ENCODE peak calls at places on chromosomes 13 and 19, in seven cellular contexts. I, P, G, E, B, D and U are unnamed samples.

GRCh38 chr13:112776971-112777370 is 87.1 kb downstream of the ATP11A start:
- DNase-seq in I (no peak), P (peak; percentile 6), G (no peak), E (no peak), B (no peak), D (no peak), U (no peak)

GRCh38 chr13:24083722-24084421 is 76.6 kb upstream of the SPATA13 start:
- DNase-seq in I (no peak), P (no peak), G (no peak), E (no peak), B (no peak), D (no peak), U (no peak)

GRCh38 chr19:40603719-40604646 is 2.8 kb downstream of the LTBP4 start:
- DNase-seq in I (peak; percentile 99), P (peak; percentile 99), G (peak; percentile 98), E (peak; percentile 99), B (peak; percentile 99), D (peak; percentile 98), U (peak; percentile 100)

GRCh38 chr19:46085888-46086287 is 38.6 kb downstream of the IGFL3 start:
- DNase-seq in I (no peak), P (no peak), G (no peak), E (no peak), B (no peak), D (no peak), U (no peak)

GRCh38 chr13:97030705-97031452 is 36.6 kb upstream of the OXGR1 start:
- DNase-seq in I (no peak), P (no peak), G (no peak), E (no peak), B (no peak), D (peak; percentile 36), U (no peak)

GRCh38 chr13:83162493-83162892 is 719.8 kb downstream of the SLITRK1 start:
- DNase-seq in I (no peak), P (no peak), G (no peak), E (no peak), B (no peak), D (peak; percentile 44), U (no peak)

GRCh38 chr13:99129951-99130350 is 70.7 kb upstream of the UBAC2 start:
- DNase-seq in I (no peak), P (no peak), G (no peak), E (no peak), B (no peak), D (no peak), U (no peak)

GRCh38 chr13:26923824-26924605 is 163.4 kb upstream of the GPR12 start:
- DNase-seq in I (no peak), P (no peak), G (no peak), E (no peak), B (no peak), D (peak; percentile 44), U (no peak)

GRCh38 chr13:45731455-45731854 is 29.3 kb downstream of the CBY2 start:
- DNase-seq in I (no peak), P (no peak), G (no peak), E (no peak), B (no peak), D (no peak), U (no peak)

GRCh38 chr13:87131611-87132010 is 539.6 kb upstream of the SLITRK5 start:
- DNase-seq in I (no peak), P (no peak), G (no peak), E (no peak), B (no peak), D (no peak), U (no peak)

GRCh38 chr13:36131931-36132297 is 732 bp upstream of the DCLK1 start:
- DNase-seq in I (peak; percentile 87), P (peak; percentile 64), G (no peak), E (no peak), B (peak; percentile 81), D (no peak), U (peak; percentile 29)

GRCh38 chr19:38250821-38251563 is 5.2 kb downstream of the PPP1R14A start:
- DNase-seq in I (peak; percentile 93), P (peak; percentile 87), G (no peak), E (no peak), B (no peak), D (peak; percentile 13), U (peak; percentile 80)

GRCh38 chr13:94716016-94716415 is 3.7 kb upstream of the SOX21 start:
- DNase-seq in I (no peak), P (no peak), G (no peak), E (no peak), B (no peak), D (no peak), U (no peak)

GRCh38 chr19:54707932-54708331 is 16.3 kb upstream of the KIR3DL3 start:
- DNase-seq in I (no peak), P (no peak), G (peak; percentile 9), E (no peak), B (peak; percentile 22), D (no peak), U (no peak)
- H3K4me3 ChIP-seq in I (no peak overlapping the region), P (no peak overlapping the region), G (no peak overlapping the region), E (no peak overlapping the region), B (no peak overlapping the region), D (no peak overlapping the region), U (no peak overlapping the region)

GRCh38 chr13:21013682-21014038 is 47.7 kb downstream of the LATS2 start:
- DNase-seq in I (no peak), P (no peak), G (no peak), E (no peak), B (no peak), D (no peak), U (no peak)
- H3K4me1 ChIP-seq in I (peaks cover 3% of the 10 kb centered on the region), P (peaks cover 16% of the 10 kb centered on the region), G (no peaks in the 10 kb centered on the region), E (no peaks in the 10 kb centered on the region), B (peaks cover 32% of the 10 kb centered on the region), D (peaks cover 10% of the 10 kb centered on the region), U (no peaks in the 10 kb centered on the region)

GRCh38 chr19:709965-710714 is 1.4 kb downstream of the PALM start:
- DNase-seq in I (no peak), P (peak; percentile 55), G (no peak), E (no peak), B (no peak), D (no peak), U (no peak)
- H3K4me3 ChIP-seq in I (no peak overlapping the region), P (peak overlapping the region; percentile 90), G (no peak overlapping the region), E (no peak overlapping the region), B (peak overlapping the region; percentile 63), D (peak overlapping the region; percentile 98), U (peak overlapping the region; percentile 30)

DNA sequence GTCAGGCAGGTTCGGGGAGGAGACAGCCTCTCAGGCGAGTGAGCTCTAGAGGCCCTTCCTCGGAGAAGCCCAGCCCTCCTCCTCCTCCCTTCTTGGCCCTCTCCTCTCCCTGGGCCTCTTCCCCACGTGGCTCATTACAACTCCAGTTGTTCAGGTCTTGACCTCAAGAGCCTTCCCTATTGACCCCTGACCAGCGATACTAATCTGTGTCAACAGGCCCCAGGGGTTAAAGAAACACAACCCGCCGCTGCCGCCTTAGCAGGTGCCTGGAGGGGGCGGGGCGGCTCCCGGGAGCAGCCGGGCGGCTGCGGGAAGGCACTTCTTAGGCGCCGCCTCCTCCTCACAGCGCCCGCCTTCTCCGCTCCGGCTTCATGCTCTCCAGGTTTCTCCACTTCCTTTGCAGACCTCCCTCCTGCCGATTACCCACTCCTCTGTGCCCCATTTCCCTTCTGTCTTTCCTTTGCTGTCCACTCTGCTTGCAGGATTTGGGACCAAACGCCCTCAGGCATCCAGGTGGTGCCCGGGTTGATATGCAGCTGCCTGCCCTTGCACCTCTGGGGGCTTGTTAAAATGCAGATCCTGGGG is 51.0 kb downstream of the LYL1 start:
- DNase-seq in I (peak; percentile 87), P (peak; percentile 74), G (no peak), E (no peak), B (peak; percentile 83), D (peak; percentile 87), U (peak; percentile 84)
- H3K4me1 ChIP-seq in I (peaks cover 13% of the 10 kb centered on the region), P (peaks cover 31% of the 10 kb centered on the region), G (no peaks in the 10 kb centered on the region), E (peaks cover 7% of the 10 kb centered on the region), B (peaks cover 64% of the 10 kb centered on the region), D (peaks cover 30% of the 10 kb centered on the region), U (peaks cover 22% of the 10 kb centered on the region)

GRCh38 chr13:52141299-52141698 is 12.4 kb upstream of the NEK5 start:
- DNase-seq in I (no peak), P (no peak), G (no peak), E (no peak), B (no peak), D (no peak), U (no peak)
- H3K4me3 ChIP-seq in I (no peak overlapping the region), P (no peak overlapping the region), G (no peak overlapping the region), E (no peak overlapping the region), B (no peak overlapping the region), D (no peak overlapping the region), U (no peak overlapping the region)

DNA sequence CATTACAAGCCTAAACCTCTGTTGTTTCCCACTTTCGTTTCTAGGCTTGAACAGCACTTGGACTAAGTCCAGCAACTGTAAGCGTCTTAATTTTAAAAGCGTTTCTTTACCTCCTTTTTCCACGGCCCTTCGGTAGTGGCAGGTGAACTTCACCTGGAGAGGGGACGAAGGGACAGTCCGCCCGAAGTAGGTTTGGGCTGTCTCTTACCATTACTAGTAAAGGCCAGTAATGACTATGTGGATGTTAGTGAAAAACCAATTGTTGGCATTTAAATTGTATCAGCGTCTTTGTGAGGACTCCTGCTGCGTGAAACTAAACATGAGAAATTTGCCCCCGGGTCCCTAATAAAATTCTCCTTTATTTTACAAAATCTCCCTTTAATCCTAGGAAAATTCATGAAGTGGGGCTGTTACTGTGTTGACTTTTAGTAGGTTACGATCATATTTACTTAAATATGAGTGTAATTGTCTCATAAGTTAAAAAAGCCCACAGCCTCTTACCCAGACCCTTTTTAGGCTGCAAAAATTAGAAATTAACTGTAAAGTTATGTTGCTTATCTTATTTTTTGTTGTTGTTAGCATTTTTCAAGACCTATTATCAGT is 981 bp downstream of the ITM2B start:
- DNase-seq in I (no peak), P (no peak), G (no peak), E (no peak), B (no peak), D (no peak), U (no peak)
- H3K4me1 ChIP-seq in I (no peaks in the 10 kb centered on the region), P (no peaks in the 10 kb centered on the region), G (peaks cover 31% of the 10 kb centered on the region), E (peaks cover 51% of the 10 kb centered on the region), B (peaks cover 5% of the 10 kb centered on the region), D (peaks cover 29% of the 10 kb centered on the region), U (no peaks in the 10 kb centered on the region)

DNA sequence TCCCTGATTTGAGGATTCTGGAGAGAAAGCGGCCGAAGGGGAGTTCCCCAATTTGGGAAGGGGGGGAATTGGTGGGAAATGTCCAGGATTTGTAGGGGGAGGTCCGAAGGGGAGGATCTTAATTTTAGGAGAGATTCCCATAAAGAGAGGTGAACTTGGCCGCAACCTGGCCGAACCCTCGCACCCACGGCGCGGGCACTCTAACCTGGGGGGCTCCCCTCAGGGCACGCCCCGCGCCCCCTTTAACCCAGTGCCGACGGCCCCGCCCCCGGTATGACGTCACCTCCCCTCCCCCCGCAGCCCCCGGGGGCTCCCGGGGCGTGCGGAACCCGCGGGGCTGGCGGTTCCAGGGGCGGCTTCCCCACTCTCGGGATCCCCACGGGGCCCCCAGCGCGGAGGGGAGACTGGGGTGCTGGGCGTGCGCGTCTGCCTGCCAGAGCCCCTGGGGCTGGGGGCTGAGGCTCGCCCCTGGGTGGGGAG is 1.1 kb downstream of the PTPRS start:
- DNase-seq in I (no peak), P (no peak), G (no peak), E (no peak), B (no peak), D (no peak), U (no peak)
- H3K4me3 ChIP-seq in I (no peak overlapping the region), P (peak overlapping the region; percentile 36), G (peak overlapping the region; percentile 77), E (no peak overlapping the region), B (no peak overlapping the region), D (peak overlapping the region; percentile 92), U (no peak overlapping the region)

GRCh38 chr13:106101201-106101600 is 434.3 kb downstream of the EFNB2 start:
- DNase-seq in I (no peak), P (no peak), G (no peak), E (no peak), B (no peak), D (no peak), U (no peak)
- H3K4me1 ChIP-seq in I (no peaks in the 10 kb centered on the region), P (no peaks in the 10 kb centered on the region), G (no peaks in the 10 kb centered on the region), E (no peaks in the 10 kb centered on the region), B (no peaks in the 10 kb centered on the region), D (peaks cover 13% of the 10 kb centered on the region), U (peaks cover 17% of the 10 kb centered on the region)